ENCODE peak calls at places on chromosomes 16 and 17, in four cellular contexts. N, Y, P and K are unnamed samples. For H3K36me3, the result is how much of the 10 kb centered on the place peaks cover.

GRCh38 chr17:70535986-70536385 is 366.7 kb downstream of the KCNJ2 start:
- DNase-seq in N (no peak), Y (no peak), P (no peak), K (no peak)

GRCh38 chr16:69382421-69382820 is 3.4 kb downstream of the TERF2 start:
- DNase-seq in N (no peak), Y (no peak), P (no peak), K (no peak)

GRCh38 chr17:62892870-62893338 is 73.1 kb upstream of the TANC2 start:
- DNase-seq in N (no peak), Y (peak), P (no peak), K (peak)

GRCh38 chr16:73210686-73211085 is 162.8 kb upstream of the ZFHX3 start:
- DNase-seq in N (no peak), Y (no peak), P (no peak), K (no peak)

GRCh38 chr17:75346906-75347305 is 57.7 kb upstream of the SLC25A19 start:
- DNase-seq in N (no peak), Y (no peak), P (no peak), K (no peak)

GRCh38 chr17:37458805-37459204 is 30.9 kb upstream of the DUSP14 start:
- DNase-seq in N (no peak), Y (no peak), P (no peak), K (no peak)

GRCh38 chr16:12893050-12893750 is 8.2 kb upstream of the SHISA9 start:
- DNase-seq in N (no peak), Y (no peak), P (no peak), K (no peak)

GRCh38 chr17:28261219-28261618 is 57.8 kb upstream of the TMEM97 start:
- DNase-seq in N (no peak), Y (no peak), P (no peak), K (no peak)

GRCh38 chr17:7992516-7992915 is 9.9 kb upstream of the GUCY2D start:
- DNase-seq in N (no peak), Y (no peak), P (no peak), K (peak)

GRCh38 chr17:59668816-59669215 is 38.4 kb downstream of the PTRH2 start:
- DNase-seq in N (no peak), Y (no peak), P (no peak), K (no peak)

GRCh38 chr17:61251939-61252865 is 147.4 kb upstream of the TBX2 start:
- DNase-seq in N (no peak), Y (peak), P (no peak), K (peak)

GRCh38 chr17:45132569-45133463 is 501 bp upstream of the PLCD3 start:
- DNase-seq in N (peak), Y (peak), P (peak), K (peak)

GRCh38 chr16:15976929-15977637 is 27.7 kb downstream of the ABCC1 start:
- DNase-seq in N (no peak), Y (no peak), P (no peak), K (no peak)

GRCh38 chr17:40442392-40443195 is 656 bp upstream of the IGFBP4 start:
- DNase-seq in N (no peak), Y (peak), P (no peak), K (peak)

GRCh38 chr16:78437352-78437968 is 338.0 kb downstream of the WWOX start:
- DNase-seq in N (no peak), Y (no peak), P (peak), K (no peak)

GRCh38 chr17:21377821-21378396 is 1.8 kb downstream of the KCNJ12 start:
- DNase-seq in N (no peak), Y (no peak), P (no peak), K (no peak)

GRCh38 chr16:85334718-85335583 is 222.7 kb upstream of the CIBAR2 start:
- DNase-seq in N (no peak), Y (no peak), P (peak), K (no peak)

GRCh38 chr17:67620088-67620487 is 97.6 kb upstream of the NOL11 start:
- DNase-seq in N (no peak), Y (no peak), P (no peak), K (no peak)

GRCh38 chr17:42683407-42684031 is 1.2 kb downstream of the CNTNAP1 start:
- DNase-seq in N (no peak), Y (no peak), P (no peak), K (peak)

GRCh38 chr16:10368984-10369551 is 16.8 kb upstream of the ATF7IP2 start:
- DNase-seq in N (no peak), Y (no peak), P (no peak), K (no peak)

GRCh38 chr16:75078886-75079285 is 37.7 kb downstream of the LDHD start:
- DNase-seq in N (no peak), Y (no peak), P (no peak), K (no peak)

GRCh38 chr17:58411408-58411894 is 5.9 kb downstream of the RNF43 start:
- DNase-seq in N (no peak), Y (no peak), P (no peak), K (no peak)

GRCh38 chr17:58531122-58531521 is 16.7 kb upstream of the MTMR4 start:
- DNase-seq in N (no peak), Y (no peak), P (no peak), K (no peak)

GRCh38 chr16:13325396-13325795 is 424.0 kb downstream of the SHISA9 start:
- DNase-seq in N (no peak), Y (no peak), P (no peak), K (no peak)

GRCh38 chr16:49858200-49859129 is 2.6 kb upstream of the ZNF423 start:
- DNase-seq in N (peak), Y (peak), P (peak), K (peak)

GRCh38 chr17:77746901-77747620 is 211.4 kb upstream of the TNRC6C start:
- DNase-seq in N (no peak), Y (no peak), P (no peak), K (peak)

GRCh38 chr16:2987854-2988253 is 7.6 kb upstream of the PKMYT1 start:
- DNase-seq in N (no peak), Y (no peak), P (no peak), K (no peak)

GRCh38 chr16:88630433-88630832 is 7.9 kb upstream of the IL17C start:
- DNase-seq in N (no peak), Y (no peak), P (peak), K (no peak)

GRCh38 chr16:88628512-88628974 is 9.8 kb upstream of the IL17C start:
- DNase-seq in N (no peak), Y (no peak), P (peak), K (no peak)

GRCh38 chr16:88626646-88627045 is 11.7 kb upstream of the IL17C start:
- DNase-seq in N (no peak), Y (no peak), P (no peak), K (no peak)

GRCh38 chr16:88629835-88630234 is 8.5 kb upstream of the IL17C start:
- DNase-seq in N (no peak), Y (no peak), P (no peak), K (no peak)

GRCh38 chr16:88627531-88628411 is 10.6 kb upstream of the IL17C start:
- DNase-seq in N (no peak), Y (no peak), P (no peak), K (no peak)
- TF ChIP-seq CTCF in N (no peak), Y (no peak), P (no peak), K (no peak)

GRCh38 chr17:32481193-32481592 is 5.6 kb upstream of the CDK5R1 start:
- DNase-seq in N (no peak), Y (no peak), P (no peak), K (peak)

GRCh38 chr17:32479074-32479617 is 7.6 kb upstream of the CDK5R1 start:
- DNase-seq in N (no peak), Y (no peak), P (no peak), K (no peak)

GRCh38 chr17:32477220-32477619 is 9.6 kb upstream of the CDK5R1 start:
- DNase-seq in N (no peak), Y (no peak), P (no peak), K (no peak)

GRCh38 chr17:32471652-32472051 is 15.1 kb upstream of the CDK5R1 start:
- DNase-seq in N (no peak), Y (no peak), P (no peak), K (no peak)

DNA sequence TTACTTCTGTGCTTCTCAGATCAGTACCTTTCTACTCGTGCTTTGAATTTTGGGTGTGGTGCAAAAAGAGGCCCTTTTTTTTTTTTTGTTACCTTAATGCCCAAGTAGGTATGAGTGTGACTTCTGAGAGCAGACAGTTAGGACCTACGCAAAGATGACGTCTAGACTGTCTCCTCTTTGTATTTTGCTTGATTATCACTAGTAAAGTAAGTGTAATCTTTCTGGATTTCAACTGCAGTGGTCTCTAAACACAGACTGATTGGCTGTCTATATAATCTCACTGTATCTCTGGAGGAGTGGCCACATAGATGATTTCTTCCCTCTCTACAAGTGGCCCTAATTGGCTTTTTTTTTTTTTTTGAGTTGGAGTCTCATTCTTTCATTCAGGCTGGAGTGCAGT is 11.5 kb upstream of the CDK5R1 start:
- DNase-seq in N (no peak), Y (no peak), P (no peak), K (no peak)
- H3K36me3 ChIP-seq in N (under half), Y (half or more), P (under half), K (half or more)

GRCh38 chr17:14044702-14045101 is 24.6 kb upstream of the COX10 start:
- DNase-seq in N (peak), Y (no peak), P (no peak), K (no peak)

GRCh38 chr17:14050616-14051015 is 18.7 kb upstream of the COX10 start:
- DNase-seq in N (no peak), Y (no peak), P (no peak), K (no peak)

GRCh38 chr17:14046978-14047377 is 22.3 kb upstream of the COX10 start:
- DNase-seq in N (no peak), Y (no peak), P (no peak), K (no peak)

GRCh38 chr17:14047591-14047990 is 21.7 kb upstream of the COX10 start:
- DNase-seq in N (no peak), Y (no peak), P (no peak), K (no peak)

GRCh38 chr17:14048169-14048568 is 21.1 kb upstream of the COX10 start:
- DNase-seq in N (no peak), Y (no peak), P (no peak), K (no peak)
- TF ChIP-seq CTCF in N (peak), Y (no peak), P (peak), K (no peak)

DNA sequence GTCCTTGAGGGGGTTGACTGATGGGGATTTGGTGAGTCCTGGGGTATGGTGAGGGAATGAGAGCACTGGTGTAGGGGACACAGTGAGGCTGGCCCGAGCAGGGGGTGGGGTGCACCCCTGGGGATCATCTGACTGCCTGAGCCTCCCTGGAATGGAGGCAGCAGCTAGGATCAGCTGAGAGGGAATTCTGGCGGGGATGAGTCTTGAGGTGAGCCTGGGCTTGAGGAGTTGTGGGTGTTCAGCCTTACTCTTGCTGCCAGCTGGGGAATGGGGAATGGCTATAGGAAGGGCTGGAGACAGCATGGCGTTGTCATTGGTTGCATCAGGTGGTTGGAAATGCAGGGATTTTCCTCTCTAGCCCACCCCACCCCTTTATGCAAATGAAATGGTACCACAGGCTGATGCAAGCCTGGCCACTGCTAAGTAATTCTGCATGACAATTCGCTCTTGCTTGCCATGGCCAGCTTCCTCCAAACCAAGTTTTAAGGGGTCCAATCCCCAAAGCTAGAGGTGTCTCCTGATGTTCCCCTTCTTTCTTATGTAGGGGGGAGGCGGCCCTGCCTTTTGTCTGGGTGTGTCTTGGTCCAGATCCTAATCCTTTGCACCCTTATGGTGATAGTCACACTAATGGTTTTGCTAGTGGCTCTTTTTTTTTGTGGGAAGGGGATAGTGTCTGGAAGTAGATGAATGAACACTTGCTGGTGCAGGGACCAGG is 7.5 kb downstream of the NFE2L1 start:
- DNase-seq in N (peak), Y (no peak), P (peak), K (no peak)
- H3K36me3 ChIP-seq in N (half or more), Y (half or more), P (half or more), K (under half)

GRCh38 chr16:66278604-66279262 is 87.8 kb upstream of the CDH5 start:
- DNase-seq in N (no peak), Y (no peak), P (no peak), K (no peak)
- TF ChIP-seq CTCF in N (no peak), Y (no peak), P (no peak), K (no peak)

DNA sequence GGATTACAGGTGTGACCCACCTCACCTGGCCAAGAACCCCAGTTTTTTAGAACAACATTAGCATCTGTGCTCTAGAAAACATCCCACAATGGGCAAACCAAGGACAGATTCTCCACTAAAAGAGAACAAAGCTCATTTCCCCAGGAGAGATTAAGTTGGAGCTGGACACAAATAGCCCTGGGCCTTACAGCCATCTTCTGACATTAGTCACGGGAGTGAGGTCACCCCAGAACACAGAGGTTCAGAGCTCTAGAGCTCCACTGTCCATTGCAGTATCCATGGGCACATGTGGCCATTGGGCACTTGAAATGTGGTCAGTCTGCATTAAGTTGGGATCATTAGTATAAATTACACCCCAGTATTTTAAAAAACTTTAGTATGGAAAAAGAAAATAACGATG is 47.6 kb upstream of the RBBP6 start:
- DNase-seq in N (no peak), Y (no peak), P (no peak), K (no peak)
- H3K36me3 ChIP-seq in N (under half), Y (under half), P (under half), K (under half)

DNA sequence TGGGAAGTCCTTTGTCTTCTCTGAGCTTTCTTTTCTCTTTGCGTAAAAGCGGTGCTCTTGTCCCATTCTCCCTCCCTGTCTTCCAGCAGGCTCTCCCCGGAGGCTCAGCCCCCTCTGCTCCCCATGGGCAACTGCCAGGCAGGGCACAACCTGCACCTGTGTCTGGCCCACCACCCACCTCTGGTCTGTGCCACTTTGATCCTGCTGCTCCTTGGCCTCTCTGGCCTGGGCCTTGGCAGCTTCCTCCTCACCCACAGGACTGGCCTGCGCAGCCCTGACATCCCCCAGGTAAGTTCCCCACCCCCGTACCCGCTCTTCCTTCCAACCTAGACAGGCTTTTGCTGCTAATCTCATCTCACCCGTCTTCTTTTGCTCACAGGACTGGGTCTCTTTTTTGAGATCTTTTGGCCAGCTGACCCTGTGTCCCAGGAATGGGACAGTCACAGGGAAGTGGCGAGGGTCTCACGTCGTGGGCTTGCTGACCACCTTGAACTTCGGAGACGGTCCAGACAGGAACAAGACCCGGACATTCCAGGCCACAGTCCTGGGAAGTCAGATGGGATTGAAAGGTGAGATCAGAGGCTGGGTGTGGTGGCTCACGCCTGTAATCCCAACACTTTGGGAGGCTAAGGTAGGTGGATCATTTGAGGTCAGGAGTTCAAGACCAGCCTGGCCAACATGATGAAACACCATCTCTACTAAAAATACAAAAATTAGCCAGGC is 1.3 kb downstream of the TMEM219 start:
- DNase-seq in N (no peak), Y (no peak), P (no peak), K (no peak)
- TF ChIP-seq CTCF in N (no peak), Y (no peak), P (no peak), K (no peak)

DNA sequence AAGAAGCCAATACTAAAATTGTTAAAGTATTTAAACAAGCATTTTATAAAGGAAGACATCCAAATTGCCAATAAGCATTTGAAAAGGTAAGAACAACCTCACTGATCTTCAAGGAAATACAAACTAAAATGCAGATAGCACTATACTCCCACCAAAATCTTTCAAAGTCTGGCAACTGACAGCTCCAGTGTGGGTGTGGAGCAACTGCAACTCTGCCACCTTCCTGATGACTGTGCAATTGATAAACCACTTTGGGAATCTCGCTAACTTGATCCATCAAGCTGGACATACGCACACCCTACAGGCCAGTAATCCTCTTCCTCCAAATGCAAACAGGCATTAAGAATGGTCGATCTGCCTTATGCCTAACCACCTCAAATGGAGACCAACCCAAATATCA is 31.9 kb downstream of the LITAFD start:
- DNase-seq in N (no peak), Y (no peak), P (no peak), K (no peak)
- H3K36me3 ChIP-seq in N (under half), Y (half or more), P (half or more), K (under half)

GRCh38 chr17:50634915-50635719 is 436 bp downstream of the ABCC3 start:
- DNase-seq in N (no peak), Y (no peak), P (no peak), K (no peak)
- TF ChIP-seq CTCF in N (no peak), Y (no peak), P (no peak), K (no peak)

GRCh38 chr17:82064433-82065192 is 991 bp downstream of the DUS1L start:
- DNase-seq in N (peak), Y (no peak), P (no peak), K (no peak)

GRCh38 chr17:82062984-82063368 is 2.6 kb downstream of the DUS1L start:
- DNase-seq in N (no peak), Y (no peak), P (no peak), K (no peak)

GRCh38 chr17:82062076-82062983 is 3.3 kb downstream of the DUS1L start:
- DNase-seq in N (peak), Y (no peak), P (no peak), K (no peak)

GRCh38 chr17:82065193-82065637 is 389 bp downstream of the DUS1L start:
- DNase-seq in N (peak), Y (no peak), P (no peak), K (no peak)

GRCh38 chr17:82063424-82064415 is 1.9 kb downstream of the DUS1L start:
- DNase-seq in N (peak), Y (no peak), P (no peak), K (no peak)
- H3K36me3 ChIP-seq in N (under half), Y (under half), P (half or more), K (under half)